ENCODE peak calls at places on chromosomes 16 and 17, in ten cellular contexts. One of them, this sample, is unnamed.

GRCh38 chr17:27381007-27381501 is 75.2 kb upstream of the KSR1 start:
- DNase-seq in ascending aorta: no peak
- DNase-seq in right atrium auricular region: no peak
- DNase-seq in IMR-90: peak; percentile 20
- DNase-seq in mammary epithelial cell: peak; percentile 23
- DNase-seq in K562: peak; percentile 93
- DNase-seq in colonic mucosa: peak; percentile 56
- DNase-seq in Panc1: no peak
- DNase-seq in HCT116: peak; percentile 74
- DNase-seq in transverse colon: peak; percentile 72
- DNase-seq in this sample: peak; percentile 73

GRCh38 chr17:45324336-45324735 is 7.5 kb upstream of the MAP3K14 start:
- DNase-seq in ascending aorta: no peak
- DNase-seq in IMR-90: no peak
- DNase-seq in K562: no peak
- DNase-seq in colonic mucosa: no peak
- DNase-seq in Panc1: no peak
- DNase-seq in mammary epithelial cell: no peak
- DNase-seq in HCT116: no peak
- DNase-seq in right atrium auricular region: no peak
- DNase-seq in transverse colon: no peak
- DNase-seq in this sample: no peak

GRCh38 chr16:70638814-70639792 is 7.3 kb upstream of the IL34 start:
- DNase-seq in ascending aorta: no peak
- DNase-seq in transverse colon: peak; percentile 31
- DNase-seq in mammary epithelial cell: no peak
- DNase-seq in K562: no peak
- DNase-seq in colonic mucosa: no peak
- DNase-seq in IMR-90: peak; percentile 87
- DNase-seq in HCT116: no peak
- DNase-seq in right atrium auricular region: no peak
- DNase-seq in Panc1: no peak
- DNase-seq in this sample: no peak

GRCh38 chr17:17954079-17954478 is 18.1 kb downstream of the TOM1L2 start:
- DNase-seq in K562: no peak
- DNase-seq in colonic mucosa: no peak
- DNase-seq in IMR-90: no peak
- DNase-seq in transverse colon: no peak
- DNase-seq in mammary epithelial cell: no peak
- DNase-seq in Panc1: no peak
- DNase-seq in right atrium auricular region: no peak
- DNase-seq in HCT116: no peak
- DNase-seq in ascending aorta: no peak
- DNase-seq in this sample: no peak

GRCh38 chr16:80614908-80615696 is 74.3 kb downstream of the DYNLRB2 start:
- DNase-seq in right atrium auricular region: no peak
- DNase-seq in transverse colon: no peak
- DNase-seq in K562: peak; percentile 25
- DNase-seq in colonic mucosa: no peak
- DNase-seq in ascending aorta: no peak
- DNase-seq in HCT116: peak; percentile 6
- DNase-seq in mammary epithelial cell: peak; percentile 43
- DNase-seq in IMR-90: peak; percentile 86
- DNase-seq in Panc1: no peak
- DNase-seq in this sample: no peak

GRCh38 chr16:24698314-24698713 is 31.1 kb upstream of the TNRC6A start:
- DNase-seq in mammary epithelial cell: no peak
- DNase-seq in colonic mucosa: no peak
- DNase-seq in right atrium auricular region: no peak
- DNase-seq in ascending aorta: no peak
- DNase-seq in HCT116: no peak
- DNase-seq in IMR-90: no peak
- DNase-seq in transverse colon: no peak
- DNase-seq in K562: no peak
- DNase-seq in Panc1: no peak
- DNase-seq in this sample: no peak

GRCh38 chr17:76515291-76515949 is 14.2 kb upstream of the RHBDF2 start:
- DNase-seq in transverse colon: peak; percentile 72
- DNase-seq in right atrium auricular region: peak; percentile 96
- DNase-seq in HCT116: no peak
- DNase-seq in IMR-90: peak; percentile 97
- DNase-seq in ascending aorta: peak; percentile 69
- DNase-seq in mammary epithelial cell: peak; percentile 91
- DNase-seq in Panc1: no peak
- DNase-seq in K562: no peak
- DNase-seq in colonic mucosa: peak; percentile 62
- DNase-seq in this sample: no peak

GRCh38 chr17:80429356-80430275 is 14.6 kb downstream of the ENDOV start:
- DNase-seq in right atrium auricular region: no peak
- DNase-seq in ascending aorta: no peak
- DNase-seq in HCT116: no peak
- DNase-seq in transverse colon: no peak
- DNase-seq in Panc1: no peak
- DNase-seq in K562: no peak
- DNase-seq in colonic mucosa: no peak
- DNase-seq in IMR-90: no peak
- DNase-seq in mammary epithelial cell: no peak
- DNase-seq in this sample: no peak

GRCh38 chr16:87724490-87725291 is 41.1 kb downstream of the KLHDC4 start:
- DNase-seq in transverse colon: peak; percentile 19
- DNase-seq in colonic mucosa: no peak
- DNase-seq in K562: no peak
- DNase-seq in Panc1: no peak
- DNase-seq in mammary epithelial cell: no peak
- DNase-seq in HCT116: no peak
- DNase-seq in ascending aorta: no peak
- DNase-seq in IMR-90: no peak
- DNase-seq in right atrium auricular region: no peak
- DNase-seq in this sample: no peak

GRCh38 chr17:48150107-48150463 is 42.5 kb downstream of the SNX11 start:
- DNase-seq in transverse colon: no peak
- DNase-seq in Panc1: no peak
- DNase-seq in IMR-90: no peak
- DNase-seq in colonic mucosa: no peak
- DNase-seq in K562: no peak
- DNase-seq in ascending aorta: no peak
- DNase-seq in mammary epithelial cell: no peak
- DNase-seq in right atrium auricular region: no peak
- DNase-seq in HCT116: no peak
- DNase-seq in this sample: no peak

GRCh38 chr16:13999895-14000425 is 71.2 kb upstream of the MRTFB start:
- DNase-seq in transverse colon: no peak
- DNase-seq in K562: no peak
- DNase-seq in HCT116: no peak
- DNase-seq in colonic mucosa: no peak
- DNase-seq in Panc1: no peak
- DNase-seq in mammary epithelial cell: no peak
- DNase-seq in right atrium auricular region: no peak
- DNase-seq in ascending aorta: no peak
- DNase-seq in IMR-90: no peak
- DNase-seq in this sample: peak; percentile 69

GRCh38 chr16:9607512-9608230 is 516.2 kb downstream of the HAPSTR1 start:
- DNase-seq in mammary epithelial cell: no peak
- DNase-seq in ascending aorta: no peak
- DNase-seq in right atrium auricular region: no peak
- DNase-seq in Panc1: no peak
- DNase-seq in colonic mucosa: no peak
- DNase-seq in HCT116: no peak
- DNase-seq in IMR-90: no peak
- DNase-seq in K562: no peak
- DNase-seq in transverse colon: no peak
- DNase-seq in this sample: no peak

DNA sequence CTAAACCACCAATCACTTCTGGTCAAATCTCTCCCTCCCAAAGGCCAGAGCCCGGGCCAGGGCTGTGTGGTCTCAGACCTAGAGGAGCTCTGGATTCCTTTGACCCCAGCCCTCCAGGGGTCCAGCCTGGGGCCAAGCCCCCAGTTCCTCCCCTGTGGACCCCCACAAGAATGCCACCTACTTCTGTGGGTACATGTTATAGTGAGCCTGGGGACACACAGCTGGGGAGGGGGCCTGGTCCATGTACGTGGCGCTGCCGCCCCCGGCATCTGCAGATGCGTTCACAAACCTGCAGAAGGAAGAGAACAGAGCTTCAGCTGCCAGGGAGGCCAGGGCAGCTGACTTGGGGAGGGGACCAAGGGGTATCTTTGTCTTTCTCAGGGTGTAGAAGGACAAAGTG is 7.9 kb upstream of the GHDC start:
- DNase-seq in IMR-90: no peak
- DNase-seq in K562: no peak
- DNase-seq in colonic mucosa: no peak
- DNase-seq in right atrium auricular region: no peak
- DNase-seq in transverse colon: no peak
- DNase-seq in Panc1: no peak
- DNase-seq in ascending aorta: no peak
- DNase-seq in mammary epithelial cell: no peak
- DNase-seq in HCT116: no peak
- DNase-seq in this sample: no peak
- H3K36me3 ChIP-seq in IMR-90: peaks cover 48% of the 10 kb centered on the region
- H3K36me3 ChIP-seq in K562: peaks cover 83% of the 10 kb centered on the region
- H3K36me3 ChIP-seq in colonic mucosa: peaks cover 10% of the 10 kb centered on the region
- H3K36me3 ChIP-seq in right atrium auricular region: peaks cover 42% of the 10 kb centered on the region
- H3K36me3 ChIP-seq in transverse colon: peaks cover 20% of the 10 kb centered on the region
- H3K36me3 ChIP-seq in Panc1: peaks cover 4% of the 10 kb centered on the region
- H3K36me3 ChIP-seq in ascending aorta: peaks cover 31% of the 10 kb centered on the region
- H3K36me3 ChIP-seq in mammary epithelial cell: no peaks in the 10 kb centered on the region
- H3K36me3 ChIP-seq in HCT116: no peaks in the 10 kb centered on the region
- H3K36me3 ChIP-seq in this sample: peaks cover 78% of the 10 kb centered on the region

GRCh38 chr16:88938119-88938932 is 38.7 kb downstream of the CBFA2T3 start:
- DNase-seq in transverse colon: no peak
- DNase-seq in Panc1: no peak
- DNase-seq in K562: no peak
- DNase-seq in ascending aorta: no peak
- DNase-seq in HCT116: no peak
- DNase-seq in right atrium auricular region: no peak
- DNase-seq in colonic mucosa: no peak
- DNase-seq in IMR-90: no peak
- DNase-seq in mammary epithelial cell: no peak
- DNase-seq in this sample: no peak

GRCh38 chr16:88941051-88941932 is 35.7 kb downstream of the CBFA2T3 start:
- DNase-seq in right atrium auricular region: no peak
- DNase-seq in IMR-90: no peak
- DNase-seq in K562: no peak
- DNase-seq in mammary epithelial cell: no peak
- DNase-seq in ascending aorta: no peak
- DNase-seq in colonic mucosa: no peak
- DNase-seq in HCT116: no peak
- DNase-seq in Panc1: no peak
- DNase-seq in transverse colon: peak; percentile 47
- DNase-seq in this sample: peak; percentile 63

GRCh38 chr16:88940196-88941050 is 36.6 kb downstream of the CBFA2T3 start:
- DNase-seq in HCT116: no peak
- DNase-seq in K562: no peak
- DNase-seq in IMR-90: no peak
- DNase-seq in Panc1: no peak
- DNase-seq in mammary epithelial cell: no peak
- DNase-seq in transverse colon: no peak
- DNase-seq in right atrium auricular region: no peak
- DNase-seq in ascending aorta: no peak
- DNase-seq in colonic mucosa: no peak
- DNase-seq in this sample: no peak

GRCh38 chr16:88938933-88939813 is 37.8 kb downstream of the CBFA2T3 start:
- DNase-seq in colonic mucosa: no peak
- DNase-seq in right atrium auricular region: no peak
- DNase-seq in transverse colon: no peak
- DNase-seq in Panc1: no peak
- DNase-seq in K562: no peak
- DNase-seq in IMR-90: no peak
- DNase-seq in HCT116: no peak
- DNase-seq in mammary epithelial cell: no peak
- DNase-seq in ascending aorta: no peak
- DNase-seq in this sample: peak; percentile 61

GRCh38 chr16:88939814-88940195 is 37.2 kb downstream of the CBFA2T3 start:
- DNase-seq in HCT116: no peak
- DNase-seq in Panc1: no peak
- DNase-seq in IMR-90: no peak
- DNase-seq in ascending aorta: no peak
- DNase-seq in mammary epithelial cell: no peak
- DNase-seq in K562: no peak
- DNase-seq in colonic mucosa: no peak
- DNase-seq in transverse colon: no peak
- DNase-seq in right atrium auricular region: no peak
- DNase-seq in this sample: peak; percentile 76
- H3K4me3 ChIP-seq in HCT116: peak overlapping the region; percentile 78
- H3K4me3 ChIP-seq in Panc1: peak overlapping the region; percentile 49
- H3K4me3 ChIP-seq in IMR-90: no peak overlapping the region
- H3K4me3 ChIP-seq in ascending aorta: peak overlapping the region; percentile 66
- H3K4me3 ChIP-seq in mammary epithelial cell: no peak overlapping the region
- H3K4me3 ChIP-seq in K562: no peak overlapping the region
- H3K4me3 ChIP-seq in colonic mucosa: peak overlapping the region; percentile 47
- H3K4me3 ChIP-seq in transverse colon: peak overlapping the region; percentile 36
- H3K4me3 ChIP-seq in right atrium auricular region: peak overlapping the region; percentile 63
- H3K4me3 ChIP-seq in this sample: peak overlapping the region; percentile 86

GRCh38 chr16:83899272-83899897 is 470 bp downstream of the MLYCD start:
- DNase-seq in HCT116: no peak
- DNase-seq in right atrium auricular region: no peak
- DNase-seq in colonic mucosa: peak; percentile 47
- DNase-seq in IMR-90: peak; percentile 66
- DNase-seq in K562: peak; percentile 71
- DNase-seq in ascending aorta: no peak
- DNase-seq in mammary epithelial cell: peak; percentile 53
- DNase-seq in Panc1: no peak
- DNase-seq in transverse colon: peak; percentile 67
- DNase-seq in this sample: peak; percentile 51
- H3K27ac ChIP-seq in HCT116: peak overlapping the region; percentile 61
- H3K27ac ChIP-seq in right atrium auricular region: peak overlapping the region; percentile 88
- H3K27ac ChIP-seq in colonic mucosa: peak overlapping the region; percentile 84
- H3K27ac ChIP-seq in IMR-90: peak overlapping the region; percentile 6
- H3K27ac ChIP-seq in K562: peak overlapping the region; percentile 41
- H3K27ac ChIP-seq in ascending aorta: peak overlapping the region; percentile 94
- H3K27ac ChIP-seq in mammary epithelial cell: no peak overlapping the region
- H3K27ac ChIP-seq in Panc1: peak overlapping the region; percentile 61
- H3K27ac ChIP-seq in transverse colon: peak overlapping the region; percentile 96
- H3K27ac ChIP-seq in this sample: peak overlapping the region; percentile 98

GRCh38 chr17:6651483-6652452 is at the start of the genes C17orf100 and MED31:
- DNase-seq in transverse colon: peak; percentile 98
- DNase-seq in Panc1: no peak
- DNase-seq in K562: peak; percentile 98
- DNase-seq in HCT116: peak; percentile 84
- DNase-seq in right atrium auricular region: peak; percentile 94
- DNase-seq in mammary epithelial cell: peak; percentile 92
- DNase-seq in colonic mucosa: peak; percentile 99
- DNase-seq in ascending aorta: peak; percentile 77
- DNase-seq in IMR-90: peak; percentile 85
- DNase-seq in this sample: peak; percentile 95

GRCh38 chr17:6642592-6642991 is 1.7 kb downstream of the TXNDC17 start:
- DNase-seq in mammary epithelial cell: peak; percentile 87
- DNase-seq in ascending aorta: no peak
- DNase-seq in Panc1: no peak
- DNase-seq in transverse colon: no peak
- DNase-seq in IMR-90: peak; percentile 14
- DNase-seq in K562: no peak
- DNase-seq in right atrium auricular region: no peak
- DNase-seq in HCT116: no peak
- DNase-seq in colonic mucosa: no peak
- DNase-seq in this sample: no peak

GRCh38 chr17:6643460-6644125 is 2.7 kb downstream of the TXNDC17 start:
- DNase-seq in IMR-90: peak; percentile 66
- DNase-seq in mammary epithelial cell: peak; percentile 89
- DNase-seq in transverse colon: no peak
- DNase-seq in K562: no peak
- DNase-seq in ascending aorta: no peak
- DNase-seq in right atrium auricular region: no peak
- DNase-seq in colonic mucosa: no peak
- DNase-seq in Panc1: no peak
- DNase-seq in HCT116: no peak
- DNase-seq in this sample: no peak

GRCh38 chr17:6648181-6648580 is 3.2 kb downstream of the MED31 start:
- DNase-seq in colonic mucosa: no peak
- DNase-seq in K562: no peak
- DNase-seq in Panc1: no peak
- DNase-seq in ascending aorta: no peak
- DNase-seq in transverse colon: no peak
- DNase-seq in right atrium auricular region: no peak
- DNase-seq in IMR-90: no peak
- DNase-seq in HCT116: no peak
- DNase-seq in mammary epithelial cell: peak; percentile 39
- DNase-seq in this sample: no peak
- H3K36me3 ChIP-seq in colonic mucosa: peaks cover 5% of the 10 kb centered on the region
- H3K36me3 ChIP-seq in K562: peaks cover 58% of the 10 kb centered on the region
- H3K36me3 ChIP-seq in Panc1: peaks cover 18% of the 10 kb centered on the region
- H3K36me3 ChIP-seq in ascending aorta: peaks cover 6% of the 10 kb centered on the region
- H3K36me3 ChIP-seq in transverse colon: no peaks in the 10 kb centered on the region
- H3K36me3 ChIP-seq in right atrium auricular region: peaks cover 14% of the 10 kb centered on the region
- H3K36me3 ChIP-seq in IMR-90: peaks cover 11% of the 10 kb centered on the region
- H3K36me3 ChIP-seq in HCT116: peaks cover 37% of the 10 kb centered on the region
- H3K36me3 ChIP-seq in mammary epithelial cell: peaks cover 18% of the 10 kb centered on the region
- H3K36me3 ChIP-seq in this sample: no peaks in the 10 kb centered on the region

This sample was measured in heart left ventricle.